ENCODE peak calls at places on chromosomes 6 and 20, in eight cellular contexts. U is CD14-positive monocyte, O is uterus, F is dorsolateral prefrontal cortex, N is SK-N-SH, C is colonic mucosa, H is adrenal gland, A is foreskin fibroblast. G is an unnamed sample.

GRCh38 chr20:52937701-52938100 is 34.5 kb upstream of the TSHZ2 start:
- DNase-seq in U (no peak), O (no peak), N (no peak), F (no peak), A (no peak), H (no peak), C (no peak), G (no peak)

GRCh38 chr6:18327621-18328548 is 59.3 kb upstream of the RNF144B start:
- DNase-seq in F (no peak), A (peak), O (no peak), C (no peak), H (no peak), U (no peak), N (no peak), G (no peak)

GRCh38 chr6:53241936-53242335 is 93.3 kb upstream of the GCM1 start:
- DNase-seq in F (no peak), H (no peak), C (no peak), A (peak), U (peak), N (no peak), O (no peak), G (no peak)

GRCh38 chr6:27146706-27147507 is 100.6 kb upstream of the PRSS16 start:
- DNase-seq in H (peak), N (peak), F (peak), C (peak), U (peak), A (peak), O (peak), G (peak)

GRCh38 chr6:104484191-104484590 is 375.5 kb downstream of the HACE1 start:
- DNase-seq in H (no peak), A (no peak), C (no peak), U (no peak), O (no peak), N (no peak), F (no peak), G (no peak)

GRCh38 chr6:37633581-37634237 is 64.0 kb downstream of the MDGA1 start:
- DNase-seq in N (no peak), O (no peak), A (no peak), F (no peak), U (no peak), H (no peak), C (no peak), G (no peak)

GRCh38 chr6:35363293-35363750 is 21.0 kb downstream of the PPARD start:
- DNase-seq in F (no peak), H (no peak), A (peak), U (peak), N (peak), C (no peak), O (no peak), G (no peak)

GRCh38 chr20:24157213-24157612 is 168.6 kb upstream of the GGTLC1 start:
- DNase-seq in H (no peak), F (no peak), N (no peak), O (no peak), A (no peak), U (no peak), C (no peak), G (no peak)

GRCh38 chr20:8190043-8190880 is 58.2 kb downstream of the PLCB1 start:
- DNase-seq in F (no peak), H (no peak), O (no peak), A (no peak), C (no peak), U (no peak), N (peak), G (no peak)

GRCh38 chr6:151322570-151322969 is 68.8 kb downstream of the ZBTB2 start:
- DNase-seq in C (no peak), N (no peak), O (no peak), U (no peak), F (no peak), H (no peak), A (peak), G (no peak)

GRCh38 chr20:23147964-23148720 is 62.0 kb upstream of the CD93 start:
- DNase-seq in A (peak), C (peak), O (no peak), H (peak), N (no peak), F (no peak), U (peak), G (no peak)

GRCh38 chr6:15628499-15629131 is 34.2 kb downstream of the DTNBP1 start:
- DNase-seq in A (peak), F (no peak), N (no peak), U (no peak), H (no peak), O (no peak), C (no peak), G (no peak)

GRCh38 chr6:83226517-83226916 is 33.4 kb downstream of the RWDD2A start:
- DNase-seq in C (no peak), F (no peak), N (no peak), U (no peak), O (no peak), A (peak), H (no peak), G (no peak)

GRCh38 chr20:44745560-44746366 is at the start of gene KCNK15:
- DNase-seq in O (peak), F (no peak), C (no peak), A (peak), H (peak), N (peak), U (no peak), G (peak)

GRCh38 chr6:22366214-22366613 is 69.4 kb upstream of the PRL start:
- DNase-seq in O (no peak), A (no peak), C (no peak), U (no peak), F (no peak), H (no peak), N (no peak), G (no peak)

DNA sequence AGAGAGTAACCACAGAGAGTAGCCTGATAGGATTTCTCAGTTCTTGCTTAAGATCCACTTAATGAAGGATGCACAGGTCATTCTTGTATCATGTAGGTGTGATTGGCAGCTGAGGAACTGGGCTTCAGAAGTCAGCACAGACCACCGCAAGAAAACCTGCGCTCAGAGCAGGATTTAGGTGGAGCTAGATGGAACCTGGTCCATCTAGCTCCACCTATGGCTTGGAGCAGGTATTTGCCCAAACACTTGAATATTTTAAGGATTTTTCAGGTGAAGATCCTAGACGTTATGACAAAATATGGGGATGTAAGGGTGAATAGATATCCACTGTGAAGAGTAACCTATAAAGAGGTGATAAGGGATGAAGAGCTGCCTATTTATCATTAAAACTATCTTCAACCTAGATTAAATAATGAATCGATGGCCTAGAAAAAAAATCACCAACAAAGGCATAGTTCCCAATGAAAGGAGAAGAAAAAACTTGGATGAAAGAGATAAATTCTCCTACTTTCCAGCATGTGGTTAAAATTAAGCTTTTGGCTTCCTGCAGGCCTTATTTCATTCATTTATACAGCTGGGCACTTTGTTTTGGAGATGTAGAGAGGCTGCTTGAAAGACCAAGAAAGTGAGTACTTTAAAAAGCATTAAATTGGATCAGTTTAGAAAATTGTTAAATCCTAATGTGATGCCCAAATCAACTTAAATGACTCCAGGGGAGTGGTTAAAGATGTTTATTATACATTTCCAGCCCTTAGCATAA is 778.4 kb upstream of the GJE1 start:
- DNase-seq in U (no peak), H (no peak), C (no peak), O (no peak), F (no peak), A (no peak), N (no peak), G (no peak)
- TF ChIP-seq CTCF in U (no peak), H (no peak), C (no peak), O (no peak), F (no peak), A (no peak), N (no peak), G (no peak)

DNA sequence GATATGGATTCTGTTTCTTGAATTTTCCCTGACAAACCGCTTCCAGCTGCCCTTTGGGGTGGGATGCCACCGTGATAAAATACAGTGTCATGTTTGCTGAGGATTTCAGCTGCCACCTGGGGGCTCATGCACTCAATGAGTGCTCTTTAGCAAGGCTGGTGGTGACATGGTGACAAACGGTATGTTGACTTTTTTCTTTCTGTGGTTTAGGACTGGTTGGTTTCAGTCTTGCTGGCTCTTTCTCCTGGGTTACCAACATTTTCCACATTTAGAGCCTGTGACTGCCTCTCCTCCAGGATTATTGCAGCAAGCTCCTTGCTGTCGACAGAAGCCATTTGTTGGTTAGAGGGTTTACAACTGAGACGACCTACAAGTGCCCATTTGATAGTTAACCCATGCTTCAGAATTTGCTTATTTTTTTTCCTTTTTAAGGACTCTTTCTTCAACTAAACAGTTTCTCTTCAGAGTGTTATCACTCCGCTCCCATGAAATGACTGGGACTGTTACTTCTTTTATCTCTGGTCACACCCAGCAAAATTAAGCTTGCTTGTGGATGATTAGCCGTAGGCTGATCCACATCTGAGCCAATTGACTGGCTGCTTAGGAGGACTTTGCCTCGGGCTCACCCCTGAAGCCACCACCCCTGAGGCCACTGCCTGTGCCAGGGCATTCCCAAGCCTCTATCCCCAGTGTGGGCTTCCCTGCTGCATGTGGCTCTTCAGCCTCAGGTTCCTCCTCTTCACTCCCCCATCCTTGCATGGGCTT is 48.4 kb upstream of the CDYL start:
- DNase-seq in H (no peak), N (no peak), C (peak), F (no peak), A (no peak), O (no peak), U (no peak), G (no peak)
- TF ChIP-seq CTCF in H (no peak), N (no peak), C (no peak), F (no peak), A (no peak), O (no peak), U (no peak), G (peak)

DNA sequence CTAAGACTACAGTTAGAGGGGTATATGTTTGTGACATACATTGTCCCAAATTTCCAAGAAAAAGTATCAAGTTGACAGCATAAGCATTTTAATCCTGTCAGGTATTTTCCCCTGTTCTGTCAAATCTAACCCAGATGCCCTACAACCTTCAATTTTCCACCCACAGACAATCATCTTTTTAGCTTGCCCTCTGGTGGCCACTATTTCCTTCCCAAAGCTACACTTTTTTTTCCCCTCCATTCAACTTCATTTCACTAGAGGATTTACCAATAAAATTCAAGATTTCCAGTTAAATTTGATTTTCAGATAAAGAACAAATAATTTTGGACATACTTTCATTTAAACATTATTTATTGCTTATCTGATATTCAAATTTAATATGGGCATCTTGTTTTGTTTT is 286.6 kb downstream of the TENT5A start:
- DNase-seq in H (no peak), A (peak), N (peak), C (no peak), U (no peak), F (no peak), O (no peak), G (no peak)
- TF ChIP-seq CTCF in H (peak), A (peak), N (peak), C (peak), U (peak), F (peak), O (no peak), G (no peak)

GRCh38 chr20:48877299-48877698 is 44.2 kb upstream of the ARFGEF2 start:
- DNase-seq in N (no peak), F (no peak), U (no peak), C (peak), H (no peak), O (no peak), A (no peak), G (no peak)
- TF ChIP-seq CTCF in N (no peak), F (no peak), U (no peak), C (no peak), H (no peak), O (no peak), A (no peak), G (no peak)

GRCh38 chr20:33401042-33401921 is at the start of gene CDK5RAP1:
- DNase-seq in C (peak), F (peak), H (peak), N (peak), U (peak), O (peak), A (peak), G (peak)
- TF ChIP-seq CTCF in C (no peak), F (peak), H (no peak), N (no peak), U (no peak), O (peak), A (no peak), G (no peak)

DNA sequence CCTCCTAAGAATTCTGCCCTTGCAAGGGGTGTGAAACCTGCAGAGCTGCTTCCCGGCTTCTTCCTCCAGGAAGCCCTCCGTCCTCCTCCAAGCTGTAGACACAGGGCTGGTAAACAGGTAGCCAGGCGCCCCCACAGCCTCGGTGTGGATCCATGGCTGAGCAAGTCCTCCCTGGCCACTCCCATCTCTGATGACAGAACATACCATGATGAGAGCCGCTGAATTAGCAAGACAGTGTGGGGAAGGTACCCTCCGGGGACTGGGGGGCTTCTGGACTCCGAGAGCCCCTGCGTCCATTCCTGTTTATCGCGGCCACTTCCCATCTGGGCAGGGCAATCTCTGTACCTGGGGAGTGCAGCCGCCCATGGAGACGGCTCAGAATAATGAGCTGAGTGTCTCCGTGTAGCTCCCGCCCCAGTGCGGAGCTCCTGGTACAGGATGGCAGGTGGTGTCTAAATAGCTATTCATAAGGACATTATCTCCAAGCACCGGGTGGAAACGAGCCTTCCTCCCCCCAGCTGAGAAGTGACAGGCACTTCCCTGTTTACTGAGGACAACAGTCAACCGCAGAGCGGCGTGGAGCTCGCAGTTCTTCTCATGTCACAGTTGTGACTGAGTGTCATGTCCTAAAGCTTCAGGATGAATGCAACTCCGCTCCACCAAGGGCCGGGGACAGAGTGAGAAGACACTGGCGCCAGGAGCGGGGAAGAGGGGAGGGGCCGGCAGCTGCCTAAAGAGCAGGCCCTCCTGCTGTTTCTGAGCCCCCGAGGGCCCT is 22.7 kb upstream of the NTSR1 start:
- DNase-seq in H (no peak), O (no peak), U (peak), A (no peak), F (peak), C (peak), N (no peak), G (no peak)
- TF ChIP-seq CTCF in H (no peak), O (no peak), U (no peak), A (no peak), F (no peak), C (no peak), N (no peak), G (no peak)

DNA sequence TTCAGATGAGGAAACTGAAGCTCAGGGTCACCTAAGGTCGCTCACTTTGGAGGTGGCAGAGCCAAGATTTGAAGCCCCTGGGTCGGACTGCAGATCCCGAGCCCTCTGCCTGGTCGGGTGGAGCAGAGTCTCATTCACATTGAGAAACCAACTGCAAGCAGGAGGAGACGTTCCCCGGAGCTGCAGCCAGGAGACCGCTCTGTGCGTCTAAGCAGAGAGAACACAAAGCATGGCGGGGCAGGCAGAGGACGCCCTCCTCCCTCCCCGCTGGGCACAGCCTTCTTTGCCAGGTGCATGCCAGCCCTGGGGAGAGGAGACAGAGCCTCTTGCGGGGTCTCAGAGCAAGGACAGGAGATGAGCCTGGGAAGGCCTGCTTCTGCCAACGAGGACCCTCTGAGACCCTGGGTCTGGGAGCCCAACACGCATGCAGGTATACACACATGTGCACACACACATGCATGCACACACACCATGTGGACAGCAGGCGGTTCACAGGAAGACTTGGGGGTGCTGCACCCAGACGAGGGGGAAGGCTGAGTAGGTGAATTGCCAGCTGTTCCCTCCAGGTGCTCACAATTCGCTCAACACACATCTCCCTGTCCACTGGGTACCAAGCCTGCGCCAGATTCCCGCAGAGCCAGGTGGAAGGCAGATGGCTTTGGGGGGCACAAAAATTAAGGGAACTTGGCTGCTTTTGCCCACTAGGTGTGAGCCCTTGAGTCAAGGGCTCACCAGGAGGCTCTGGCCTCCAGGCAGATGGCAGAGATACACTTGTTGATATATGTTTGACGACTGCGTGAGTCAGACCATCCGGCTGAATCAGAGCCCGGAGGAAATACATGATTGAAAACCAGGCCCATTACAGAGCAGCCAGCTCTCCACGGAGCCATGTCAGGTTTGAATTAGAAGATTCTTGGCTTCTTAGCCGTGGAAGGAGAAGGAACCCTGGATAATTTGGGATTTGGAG is 5.5 kb upstream of the NTSR1 start:
- DNase-seq in U (peak), H (peak), F (no peak), C (no peak), A (peak), O (no peak), N (no peak), G (no peak)
- TF ChIP-seq CTCF in U (peak), H (peak), F (no peak), C (no peak), A (peak), O (no peak), N (peak), G (no peak)

DNA sequence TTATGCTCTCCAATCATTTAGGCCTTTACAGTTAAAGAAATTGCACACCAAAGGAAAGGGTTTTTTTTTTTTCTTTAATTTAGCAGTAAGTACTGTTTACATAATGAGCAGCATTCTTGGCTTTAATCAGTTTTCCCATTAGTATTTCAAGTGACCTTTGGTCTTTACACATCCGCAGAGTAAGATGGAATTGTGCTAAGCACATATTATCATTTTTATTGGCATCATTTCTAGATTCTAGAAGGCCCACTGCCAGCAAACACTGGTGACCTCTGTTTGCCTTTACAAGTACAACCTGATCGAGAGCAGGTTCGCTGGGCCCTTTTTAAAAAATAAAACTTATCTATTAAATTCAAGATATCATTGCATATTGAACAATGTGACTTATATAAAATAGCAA is 104.3 kb downstream of the ADGRG6 start:
- DNase-seq in N (no peak), H (no peak), F (no peak), O (no peak), C (no peak), A (no peak), U (no peak), G (no peak)
- TF ChIP-seq CTCF in N (no peak), H (no peak), F (no peak), O (no peak), C (no peak), A (no peak), U (no peak), G (no peak)

GRCh38 chr6:74573613-74574012 is 632.2 kb downstream of the COL12A1 start:
- DNase-seq in U (no peak), A (no peak), C (no peak), H (no peak), O (no peak), N (no peak), F (no peak), G (no peak)

GRCh38 chr6:74577619-74578018 is 628.2 kb downstream of the COL12A1 start:
- DNase-seq in A (no peak), F (no peak), O (no peak), U (no peak), H (no peak), C (no peak), N (no peak), G (no peak)

GRCh38 chr6:74578339-74578738 is 627.5 kb downstream of the COL12A1 start:
- DNase-seq in C (no peak), A (peak), F (no peak), N (no peak), U (no peak), O (no peak), H (no peak), G (no peak)

GRCh38 chr6:74570044-74570443 is 635.8 kb downstream of the COL12A1 start:
- DNase-seq in A (no peak), H (no peak), N (no peak), F (no peak), C (no peak), O (no peak), U (no peak), G (no peak)

DNA sequence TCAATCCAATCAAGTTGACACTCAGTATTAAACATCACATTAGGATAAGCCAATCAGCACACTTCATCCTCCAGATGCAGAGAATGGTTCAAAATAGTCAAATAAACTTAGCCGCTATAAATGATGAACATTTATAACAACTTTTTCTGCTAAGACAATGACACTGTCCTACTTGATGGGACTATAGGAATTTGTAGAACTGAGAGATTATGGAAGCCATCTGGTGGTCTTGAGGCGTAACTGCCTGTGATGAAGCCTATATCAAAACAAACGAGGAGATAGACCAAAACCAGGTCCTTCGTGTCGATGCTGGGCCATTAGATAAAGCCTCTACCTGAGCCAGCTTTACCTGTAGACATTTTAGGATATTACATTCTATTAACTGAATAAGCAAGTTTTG is 631.1 kb downstream of the COL12A1 start:
- DNase-seq in U (no peak), C (no peak), A (peak), H (no peak), N (peak), O (no peak), F (no peak), G (no peak)
- TF ChIP-seq CTCF in U (peak), C (peak), A (peak), H (no peak), N (peak), O (no peak), F (no peak), G (no peak)